ENCODE peak calls at places on chromosomes 5 and 9, in four cellular contexts. One of them, this sample, is unnamed.

GRCh38 chr5:93594591-93595419 is 11.8 kb downstream of the NR2F1 start:
- DNase-seq in T-helper 2 cell: no peak
- DNase-seq in OCI-LY7: no peak
- DNase-seq in EL: no peak
- DNase-seq in this sample: no peak

GRCh38 chr5:52999357-52999949 is 10.3 kb downstream of the ITGA2 start:
- DNase-seq in T-helper 2 cell: no peak
- DNase-seq in OCI-LY7: no peak
- DNase-seq in EL: peak; percentile 33
- DNase-seq in this sample: no peak

GRCh38 chr5:126937796-126938195 is 92.6 kb downstream of the MARCHF3 start:
- DNase-seq in T-helper 2 cell: no peak
- DNase-seq in OCI-LY7: no peak
- DNase-seq in EL: no peak
- DNase-seq in this sample: no peak

GRCh38 chr5:80070338-80071056 is 35.3 kb downstream of the THBS4 start:
- DNase-seq in T-helper 2 cell: no peak
- DNase-seq in OCI-LY7: peak; percentile 69
- DNase-seq in EL: peak; percentile 15
- DNase-seq in this sample: no peak

GRCh38 chr5:1342268-1342667 is 2.6 kb downstream of the CLPTM1L start:
- DNase-seq in T-helper 2 cell: no peak
- DNase-seq in OCI-LY7: no peak
- DNase-seq in EL: no peak
- DNase-seq in this sample: no peak

GRCh38 chr5:29902859-29903258 is 1290.6 kb upstream of the CDH6 start:
- DNase-seq in T-helper 2 cell: no peak
- DNase-seq in OCI-LY7: no peak
- DNase-seq in EL: no peak
- DNase-seq in this sample: no peak

GRCh38 chr9:79559501-79560181 is 12.1 kb upstream of the TLE4 start:
- DNase-seq in T-helper 2 cell: no peak
- DNase-seq in OCI-LY7: no peak
- DNase-seq in EL: no peak
- DNase-seq in this sample: no peak

GRCh38 chr9:18605763-18606162 is 131.8 kb downstream of the ADAMTSL1 start:
- DNase-seq in T-helper 2 cell: no peak
- DNase-seq in OCI-LY7: no peak
- DNase-seq in EL: peak; percentile 17
- DNase-seq in this sample: peak; percentile 60

GRCh38 chr5:132557425-132557805 is 638 bp downstream of the RAD50 start:
- DNase-seq in T-helper 2 cell: no peak
- DNase-seq in OCI-LY7: peak; percentile 73
- DNase-seq in EL: peak; percentile 44
- DNase-seq in this sample: peak; percentile 43

GRCh38 chr9:6197330-6197729 is 18.3 kb upstream of the IL33 start:
- DNase-seq in T-helper 2 cell: no peak
- DNase-seq in OCI-LY7: peak; percentile 5
- DNase-seq in EL: no peak
- DNase-seq in this sample: no peak

GRCh38 chr5:73523861-73524260 is 25.6 kb downstream of the BTF3 start:
- DNase-seq in T-helper 2 cell: no peak
- DNase-seq in OCI-LY7: no peak
- DNase-seq in EL: no peak
- DNase-seq in this sample: no peak

GRCh38 chr5:32848681-32849080 is 137.6 kb downstream of the NPR3 start:
- DNase-seq in T-helper 2 cell: no peak
- DNase-seq in OCI-LY7: no peak
- DNase-seq in EL: peak; percentile 34
- DNase-seq in this sample: no peak